ENCODE peak calls at places on chromosomes 12 and 14, in nine cellular contexts. I, K, U, D, A, R, S, B and N are unnamed samples.

GRCh38 chr12:49974677-49975369 is 2.1 kb downstream of the AQP6 start:
- DNase-seq in I (no peak), K (no peak), U (no peak), D (no peak), A (no peak), R (no peak), S (no peak), B (no peak), N (no peak)

GRCh38 chr12:68759852-68760251 is 13.9 kb downstream of the SLC35E3 start:
- DNase-seq in I (no peak), K (no peak), U (no peak), D (no peak), A (no peak), R (peak), S (no peak), B (no peak), N (no peak)

GRCh38 chr12:51383281-51383905 is 7.8 kb downstream of the GALNT6 start:
- DNase-seq in I (no peak), K (no peak), U (peak), D (peak), A (peak), R (no peak), S (no peak), B (no peak), N (peak)

GRCh38 chr14:58272589-58273372 is 25.6 kb upstream of the ARID4A start:
- DNase-seq in I (peak), K (no peak), U (no peak), D (no peak), A (peak), R (peak), S (peak), B (no peak), N (peak)

GRCh38 chr12:749871-750270 is 2.5 kb upstream of the WNK1 start:
- DNase-seq in I (no peak), K (no peak), U (no peak), D (no peak), A (no peak), R (no peak), S (peak), B (no peak), N (peak)

GRCh38 chr14:49584058-49584457 is 2.1 kb downstream of the RPS29 start:
- DNase-seq in I (no peak), K (no peak), U (no peak), D (no peak), A (no peak), R (no peak), S (no peak), B (no peak), N (no peak)

GRCh38 chr14:66965831-66966230 is 223.4 kb upstream of the GARIN2 start:
- DNase-seq in I (peak), K (no peak), U (peak), D (no peak), A (peak), R (peak), S (peak), B (no peak), N (no peak)

GRCh38 chr12:62698701-62699101 is 232.1 kb downstream of the MON2 start:
- DNase-seq in I (peak), K (no peak), U (peak), D (no peak), A (peak), R (peak), S (peak), B (no peak), N (no peak)

GRCh38 chr12:13250416-13250815 is 53.9 kb downstream of the EMP1 start:
- DNase-seq in I (peak), K (no peak), U (peak), D (peak), A (peak), R (no peak), S (peak), B (no peak), N (no peak)

GRCh38 chr14:30296956-30297405 is 262.0 kb upstream of the G2E3 start:
- DNase-seq in I (no peak), K (no peak), U (no peak), D (no peak), A (no peak), R (no peak), S (no peak), B (no peak), N (no peak)

GRCh38 chr14:20976291-20976690 is 13.5 kb upstream of the METTL17 start:
- DNase-seq in I (no peak), K (no peak), U (no peak), D (no peak), A (no peak), R (no peak), S (no peak), B (no peak), N (no peak)

GRCh38 chr14:56810341-56810740 is at the start of gene OTX2:
- DNase-seq in I (no peak), K (no peak), U (no peak), D (no peak), A (no peak), R (no peak), S (no peak), B (peak), N (no peak)

GRCh38 chr12:79301181-79301580 is 389.6 kb downstream of the PAWR start:
- DNase-seq in I (no peak), K (no peak), U (no peak), D (no peak), A (no peak), R (no peak), S (no peak), B (no peak), N (no peak)

GRCh38 chr14:73397810-73398209 is 60.5 kb downstream of the NUMB start:
- DNase-seq in I (no peak), K (no peak), U (no peak), D (no peak), A (no peak), R (peak), S (no peak), B (no peak), N (no peak)

GRCh38 chr12:6370576-6370935 is 4.8 kb downstream of the SCNN1A start:
- DNase-seq in I (no peak), K (no peak), U (no peak), D (no peak), A (no peak), R (no peak), S (no peak), B (no peak), N (no peak)

GRCh38 chr12:85283560-85283959 is 3.5 kb downstream of the ALX1 start:
- DNase-seq in I (no peak), K (no peak), U (no peak), D (no peak), A (no peak), R (no peak), S (no peak), B (no peak), N (no peak)

GRCh38 chr12:570237-570925 is 92.9 kb downstream of the NINJ2 start:
- DNase-seq in I (peak), K (peak), U (peak), D (peak), A (peak), R (peak), S (peak), B (peak), N (no peak)

GRCh38 chr12:120399531-120399930 is 30.6 kb upstream of the MSI1 start:
- DNase-seq in I (peak), K (no peak), U (no peak), D (no peak), A (peak), R (peak), S (peak), B (no peak), N (no peak)

GRCh38 chr12:102347761-102348160 is 132.6 kb downstream of the IGF1 start:
- DNase-seq in I (no peak), K (no peak), U (no peak), D (no peak), A (no peak), R (no peak), S (no peak), B (no peak), N (no peak)

GRCh38 chr12:92340441-92341332 is 195.0 kb upstream of the BTG1 start:
- DNase-seq in I (no peak), K (no peak), U (peak), D (no peak), A (no peak), R (no peak), S (no peak), B (no peak), N (no peak)

GRCh38 chr12:28460420-28461130 is 270.3 kb downstream of the CCDC91 start:
- DNase-seq in I (no peak), K (no peak), U (no peak), D (no peak), A (no peak), R (no peak), S (no peak), B (no peak), N (no peak)

GRCh38 chr12:58668831-58669230 is 251.5 kb downstream of the LRIG3 start:
- DNase-seq in I (peak), K (no peak), U (peak), D (no peak), A (no peak), R (no peak), S (peak), B (no peak), N (no peak)

GRCh38 chr12:96314723-96315122 is 85.5 kb downstream of the CDK17 start:
- DNase-seq in I (no peak), K (no peak), U (no peak), D (no peak), A (no peak), R (no peak), S (no peak), B (no peak), N (no peak)

DNA sequence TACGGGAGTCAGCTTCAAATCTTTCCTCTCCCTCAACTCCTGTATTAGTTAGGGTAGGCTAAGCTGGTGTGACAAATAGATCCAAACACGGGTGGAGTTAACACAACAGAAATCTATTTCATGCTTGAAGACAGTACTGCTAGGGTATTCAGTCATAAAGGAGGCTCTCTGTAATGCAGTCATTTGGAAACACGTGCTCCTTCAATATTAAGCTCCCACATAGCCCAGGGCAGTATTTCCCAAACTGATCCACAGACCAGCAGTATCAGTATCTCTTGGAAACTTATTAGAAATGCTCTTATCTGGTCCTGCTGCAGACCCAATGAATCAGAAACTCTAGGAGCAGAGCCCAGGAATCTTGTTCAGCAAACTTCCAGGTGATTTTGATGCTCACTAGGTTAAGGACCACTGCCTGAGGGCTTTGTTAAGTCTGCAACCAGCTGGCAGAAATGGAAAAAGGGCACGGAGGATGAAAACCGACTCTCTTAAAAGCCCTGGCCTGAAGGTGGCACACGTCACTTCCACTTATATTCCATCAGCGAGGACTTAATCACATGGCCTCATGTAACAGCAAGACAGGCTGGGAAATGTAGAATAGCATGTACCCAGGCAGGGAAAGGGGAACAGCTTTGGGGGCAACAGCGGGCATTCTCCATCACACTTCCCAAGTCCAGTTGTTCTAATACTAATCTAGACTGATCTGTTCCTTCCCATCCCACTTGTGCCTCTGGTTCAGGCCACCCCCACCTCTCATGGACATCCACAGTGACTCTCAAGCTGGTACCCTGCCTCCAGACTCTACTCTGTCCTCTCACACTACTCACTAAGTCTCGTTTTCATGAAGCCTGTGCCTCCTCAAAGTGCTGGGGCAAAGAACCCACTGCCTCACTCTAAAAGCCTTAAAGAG is 38.2 kb upstream of the RIC8B start:
- DNase-seq in I (no peak), K (no peak), U (no peak), D (no peak), A (peak), R (no peak), S (peak), B (no peak), N (peak)
- H2AFZ ChIP-seq in I (no peak), K (no peak), U (no peak), D (no peak), A (no peak), R (no peak), S (no peak), B (no peak), N (no peak)

GRCh38 chr14:33962016-33962415 is 11.1 kb upstream of the EGLN3 start:
- DNase-seq in I (no peak), K (no peak), U (no peak), D (no peak), A (no peak), R (no peak), S (no peak), B (no peak), N (no peak)
- H2AFZ ChIP-seq in I (no peak), K (no peak), U (no peak), D (no peak), A (no peak), R (no peak), S (no peak), B (no peak), N (no peak)

GRCh38 chr14:79515158-79515557 is 696.1 kb downstream of the DIO2 start:
- DNase-seq in I (no peak), K (no peak), U (no peak), D (no peak), A (no peak), R (no peak), S (peak), B (no peak), N (no peak)
- H2AFZ ChIP-seq in I (no peak), K (peak), U (no peak), D (no peak), A (no peak), R (no peak), S (no peak), B (no peak), N (no peak)

GRCh38 chr12:111600296-111600562 is 1.1 kb upstream of the ATXN2 start:
- DNase-seq in I (no peak), K (no peak), U (no peak), D (no peak), A (no peak), R (no peak), S (no peak), B (no peak), N (peak)
- H2AFZ ChIP-seq in I (peak), K (peak), U (peak), D (no peak), A (peak), R (no peak), S (peak), B (peak), N (peak)

DNA sequence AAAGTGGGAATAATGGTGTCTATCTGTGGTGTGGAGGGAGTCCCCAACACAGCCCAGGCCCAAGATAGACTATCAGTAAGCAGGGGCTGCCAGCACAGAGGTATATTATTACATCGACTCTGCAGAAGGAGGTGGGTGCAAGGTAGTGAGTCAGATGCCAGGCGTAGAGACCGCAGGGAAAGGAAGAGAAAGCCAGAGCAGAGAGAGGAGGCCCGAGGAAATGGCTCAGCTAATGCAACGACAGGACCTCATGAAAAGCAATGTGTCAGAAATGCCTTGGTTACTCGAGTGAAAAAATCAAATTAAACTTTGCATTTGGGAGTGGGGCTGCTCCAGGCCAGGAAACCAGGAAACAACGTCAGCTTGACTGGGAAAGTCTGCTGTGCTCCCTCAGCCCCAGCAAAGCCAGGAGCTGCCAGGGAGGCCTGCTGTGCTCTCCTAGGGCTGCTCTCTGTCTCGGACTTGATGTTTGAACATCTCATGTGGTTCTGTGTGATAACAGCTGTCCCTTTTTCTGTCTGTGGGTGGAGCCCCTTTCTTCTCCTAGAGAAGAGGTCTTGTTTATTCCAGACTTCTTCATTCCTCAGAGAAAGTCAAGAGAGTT is 173.3 kb downstream of the SUDS3 start:
- DNase-seq in I (no peak), K (no peak), U (no peak), D (no peak), A (no peak), R (no peak), S (no peak), B (no peak), N (no peak)
- H2AFZ ChIP-seq in I (no peak), K (no peak), U (no peak), D (no peak), A (no peak), R (no peak), S (no peak), B (no peak), N (no peak)

DNA sequence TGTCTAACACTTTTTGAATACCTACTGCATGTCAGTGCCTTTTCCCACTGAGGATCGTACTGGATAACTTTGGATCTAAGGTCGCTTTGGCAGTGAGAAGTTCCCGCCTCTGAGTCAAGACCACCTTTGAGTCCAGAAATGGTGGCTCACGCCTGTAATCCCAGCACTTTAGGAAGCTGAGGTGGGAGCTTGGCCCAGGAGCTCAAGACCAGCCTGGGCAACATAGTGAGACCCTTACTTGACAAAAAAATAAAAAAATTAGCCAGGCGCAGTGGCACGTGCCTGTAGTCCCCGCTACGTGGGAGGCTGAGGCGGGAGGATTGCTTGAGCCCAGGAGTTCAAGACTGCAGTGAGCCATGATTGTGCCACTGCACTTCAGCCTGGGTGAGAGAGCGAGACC is 61.1 kb downstream of the CHST11 start:
- DNase-seq in I (no peak), K (no peak), U (no peak), D (no peak), A (no peak), R (no peak), S (no peak), B (no peak), N (no peak)
- H2AFZ ChIP-seq in I (no peak), K (no peak), U (no peak), D (no peak), A (no peak), R (no peak), S (no peak), B (no peak), N (no peak)

DNA sequence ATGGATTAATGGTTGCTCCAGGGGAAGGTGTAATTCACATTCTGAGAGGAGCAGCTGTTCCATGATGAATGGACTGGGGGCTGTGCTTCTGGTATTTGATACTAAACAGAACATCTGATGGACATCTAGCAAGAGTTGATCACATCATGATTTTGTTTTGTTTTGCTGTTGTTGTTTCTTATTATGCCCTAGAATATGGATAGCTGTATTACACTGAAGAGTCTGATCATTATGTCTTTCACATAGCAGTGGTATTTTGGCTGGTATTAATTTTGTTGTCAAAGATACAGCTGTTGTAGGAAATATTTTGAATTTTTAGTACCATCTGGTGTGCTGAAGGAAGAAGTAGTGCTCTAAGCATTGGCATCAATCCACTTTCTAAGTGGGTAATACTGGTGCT is 296.4 kb downstream of the ADAMTS20 start:
- DNase-seq in I (no peak), K (no peak), U (no peak), D (no peak), A (no peak), R (no peak), S (no peak), B (no peak), N (no peak)
- H2AFZ ChIP-seq in I (no peak), K (no peak), U (no peak), D (no peak), A (no peak), R (no peak), S (no peak), B (no peak), N (no peak)

GRCh38 chr12:53324779-53325538 is 3.5 kb upstream of the AAAS start:
- DNase-seq in I (peak), K (peak), U (peak), D (peak), A (peak), R (peak), S (peak), B (peak), N (peak)

GRCh38 chr12:53324113-53324778 is 2.8 kb upstream of the AAAS start:
- DNase-seq in I (no peak), K (no peak), U (peak), D (no peak), A (no peak), R (peak), S (no peak), B (peak), N (peak)

GRCh38 chr12:53325539-53326061 is 4.2 kb upstream of the AAAS start:
- DNase-seq in I (no peak), K (no peak), U (no peak), D (no peak), A (no peak), R (no peak), S (peak), B (peak), N (peak)

GRCh38 chr12:53320352-53321195 is 836 bp downstream of the AAAS start:
- DNase-seq in I (no peak), K (no peak), U (no peak), D (no peak), A (no peak), R (no peak), S (peak), B (no peak), N (no peak)
- H2AFZ ChIP-seq in I (peak), K (peak), U (peak), D (peak), A (peak), R (peak), S (peak), B (peak), N (peak)